ENCODE peak calls at places on chromosomes 7 and 10, in ten cellular contexts. P, Q, E, Y, I, G, A, W, T and H are unnamed samples.

GRCh38 chr10:46555366-46555712 is 1.1 kb downstream of the GPRIN2 start:
- DNase-seq in P (no peak), I (peak), T (no peak), A (no peak), Q (no peak), G (no peak), Y (no peak), W (no peak), E (no peak), H (no peak)

GRCh38 chr10:86368987-86369386 is 2.4 kb upstream of the GRID1 start:
- DNase-seq in Q (no peak), G (no peak), A (no peak), Y (no peak), P (no peak), T (no peak), E (no peak), W (no peak), I (no peak), H (no peak)

GRCh38 chr10:34648507-34648906 is 166.6 kb downstream of the PARD3 start:
- DNase-seq in E (no peak), T (no peak), Y (no peak), P (no peak), Q (no peak), G (no peak), I (no peak), W (no peak), A (no peak), H (no peak)

GRCh38 chr10:5952731-5953385 is 24.5 kb downstream of the IL15RA start:
- DNase-seq in T (no peak), E (no peak), A (no peak), G (no peak), I (no peak), P (no peak), Q (no peak), W (no peak), Y (no peak), H (no peak)

GRCh38 chr10:75493464-75493863 is 62.0 kb downstream of the LRMDA start:
- DNase-seq in Q (no peak), P (no peak), W (no peak), Y (no peak), G (no peak), E (no peak), T (no peak), A (no peak), I (no peak), H (no peak)

GRCh38 chr10:102267748-102268147 is 22.4 kb downstream of the GBF1 start:
- DNase-seq in P (no peak), Q (no peak), E (no peak), G (no peak), T (no peak), Y (no peak), A (no peak), I (no peak), W (no peak), H (no peak)

GRCh38 chr10:113680172-113681111 is 730 bp downstream of the CASP7 start:
- DNase-seq in P (peak), T (peak), Y (peak), W (no peak), I (peak), G (peak), A (peak), Q (no peak), E (peak), H (no peak)

GRCh38 chr10:58217612-58218011 is 50.1 kb downstream of the IPMK start:
- DNase-seq in E (no peak), A (no peak), T (no peak), Q (no peak), P (no peak), Y (no peak), I (no peak), G (no peak), W (no peak), H (no peak)

GRCh38 chr7:91720255-91720937 is 160.1 kb downstream of the MTERF1 start:
- DNase-seq in A (no peak), E (no peak), G (no peak), Q (no peak), I (no peak), T (no peak), P (no peak), Y (no peak), W (no peak), H (no peak)

GRCh38 chr7:95899919-95900513 is 127.7 kb downstream of the DYNC1I1 start:
- DNase-seq in T (peak), Q (no peak), I (no peak), E (no peak), W (no peak), G (no peak), P (peak), Y (no peak), A (peak), H (no peak)

GRCh38 chr10:61169294-61169693 is 225.3 kb upstream of the RHOBTB1 start:
- DNase-seq in I (no peak), E (no peak), Y (no peak), W (no peak), T (no peak), G (no peak), Q (no peak), A (no peak), P (no peak), H (peak)

GRCh38 chr7:157663061-157663863 is 326.5 kb downstream of the DNAJB6 start:
- DNase-seq in E (no peak), W (no peak), P (no peak), T (peak), Y (no peak), Q (no peak), G (no peak), A (no peak), I (no peak), H (no peak)

GRCh38 chr10:131427253-131427652 is 115.7 kb upstream of the TCERG1L start:
- DNase-seq in E (no peak), Q (no peak), W (no peak), G (no peak), Y (no peak), P (no peak), I (no peak), A (no peak), T (no peak), H (no peak)

GRCh38 chr10:130401860-130402765 is 265.9 kb downstream of the GLRX3 start:
- DNase-seq in G (no peak), E (no peak), A (no peak), Q (no peak), W (no peak), I (no peak), Y (no peak), T (no peak), P (no peak), H (no peak)

GRCh38 chr7:2118630-2119190 is 114.0 kb downstream of the MAD1L1 start:
- DNase-seq in Y (no peak), G (no peak), Q (no peak), W (no peak), I (no peak), A (no peak), P (no peak), T (no peak), E (no peak), H (no peak)

GRCh38 chr7:150332852-150333635 is 8.4 kb downstream of the RARRES2 start:
- DNase-seq in I (no peak), E (no peak), Y (no peak), A (no peak), Q (no peak), G (no peak), P (no peak), T (no peak), W (no peak), H (no peak)

GRCh38 chr10:69061305-69062161 is 26.4 kb upstream of the SRGN start:
- DNase-seq in Q (no peak), P (peak), G (peak), E (no peak), I (peak), A (no peak), W (no peak), T (peak), Y (no peak), H (no peak)

GRCh38 chr10:61905837-61906236 is 4.3 kb downstream of the ARID5B start:
- DNase-seq in Q (no peak), E (no peak), T (no peak), Y (no peak), G (no peak), A (no peak), W (no peak), P (no peak), I (no peak), H (no peak)

GRCh38 chr7:122515404-122515803 is 183.5 kb downstream of the RNF133 start:
- DNase-seq in I (no peak), Y (no peak), W (no peak), P (no peak), A (no peak), G (no peak), Q (no peak), T (no peak), E (peak), H (no peak)

GRCh38 chr10:131048595-131048994 is 262.9 kb downstream of the TCERG1L start:
- DNase-seq in P (no peak), A (peak), G (no peak), T (no peak), E (no peak), W (no peak), I (no peak), Y (no peak), Q (no peak), H (no peak)

GRCh38 chr7:157609932-157610640 is 273.3 kb downstream of the DNAJB6 start:
- DNase-seq in T (no peak), E (no peak), A (no peak), Y (no peak), P (no peak), Q (no peak), W (no peak), G (no peak), I (no peak), H (no peak)

GRCh38 chr10:133079836-133080682 is 7.7 kb upstream of the ADGRA1 start:
- DNase-seq in G (no peak), E (no peak), Q (no peak), T (no peak), P (no peak), A (peak), Y (no peak), I (no peak), W (no peak), H (no peak)

GRCh38 chr10:111983970-111984525 is 199.5 kb downstream of the GPAM start:
- DNase-seq in W (no peak), T (no peak), E (no peak), Q (no peak), Y (no peak), A (no peak), I (no peak), P (no peak), G (no peak), H (no peak)

GRCh38 chr10:62946278-62946677 is 130.1 kb upstream of the EGR2 start:
- DNase-seq in I (no peak), E (peak), T (no peak), P (no peak), G (no peak), Q (peak), W (no peak), A (no peak), Y (no peak), H (no peak)

GRCh38 chr10:71639412-71639719 is 80.2 kb downstream of the C10orf105 start:
- DNase-seq in G (no peak), Y (no peak), Q (no peak), A (no peak), W (no peak), E (no peak), T (no peak), I (no peak), P (no peak), H (no peak)

GRCh38 chr7:975702-976473 is 539 bp upstream of the COX19 start:
- DNase-seq in G (no peak), T (no peak), E (no peak), P (no peak), I (no peak), Y (no peak), Q (no peak), W (no peak), A (no peak), H (no peak)

GRCh38 chr10:17100586-17100985 is 29.0 kb downstream of the CUBN start:
- DNase-seq in T (no peak), I (no peak), P (no peak), G (no peak), E (no peak), Q (no peak), A (no peak), W (no peak), Y (no peak), H (no peak)

GRCh38 chr7:124261710-124262109 is 228.8 kb upstream of the TMEM229A start:
- DNase-seq in E (no peak), G (no peak), T (no peak), Y (no peak), I (no peak), P (no peak), A (no peak), W (no peak), Q (no peak), H (no peak)

GRCh38 chr7:35251606-35252310 is 2.1 kb downstream of the TBX20 start:
- DNase-seq in Q (no peak), W (no peak), Y (no peak), I (no peak), P (peak), E (no peak), G (no peak), A (peak), T (no peak), H (no peak)

GRCh38 chr7:29248713-29249382 is 54.3 kb downstream of the CHN2 start:
- DNase-seq in T (no peak), E (no peak), A (no peak), I (no peak), P (no peak), Y (no peak), Q (no peak), G (no peak), W (no peak), H (no peak)

GRCh38 chr7:29344334-29344978 is 149.9 kb downstream of the CHN2 start:
- DNase-seq in T (no peak), G (no peak), A (no peak), E (no peak), W (no peak), Y (no peak), P (no peak), Q (no peak), I (no peak), H (no peak)

GRCh38 chr10:132479603-132480221 is 57.9 kb upstream of the INPP5A start:
- DNase-seq in P (no peak), I (no peak), G (no peak), T (no peak), W (no peak), Q (no peak), E (no peak), A (no peak), Y (no peak), H (no peak)

GRCh38 chr10:129839285-129840195 is 124.5 kb downstream of the EBF3 start:
- DNase-seq in A (no peak), I (no peak), W (no peak), P (no peak), G (no peak), T (no peak), Y (no peak), Q (no peak), E (no peak), H (no peak)